ENCODE peak calls at places on chromosomes 4 and X, in four cellular contexts. I is caudate nucleus, Y is stomach, N is substantia nigra. Q is an unnamed sample.

GRCh38 chrX:132488092-132488749 is 617 bp downstream of the MBNL3 start:
- DNase-seq in Y (no peak), N (no peak), I (no peak), Q (no peak)

GRCh38 chrX:74613350-74614192 is 853 bp downstream of the RLIM start:
- DNase-seq in Y (peak; percentile 26), N (no peak), I (peak; percentile 12), Q (peak; percentile 19)

GRCh38 chrX:53317365-53318069 is 36.1 kb upstream of the IQSEC2 start:
- DNase-seq in Y (peak; percentile 76), N (peak; percentile 48), I (peak; percentile 60), Q (peak; percentile 71)

GRCh38 chrX:1170243-1170642 is 42.2 kb downstream of the CRLF2 start:
- DNase-seq in N (no peak), Y (no peak), I (no peak), Q (no peak)

GRCh38 chrX:73577368-73577767 is 14.4 kb downstream of the CHIC1 start:
- DNase-seq in I (no peak), N (no peak), Y (no peak), Q (peak; percentile 55)

GRCh38 chr4:10461091-10461849 is 4.0 kb upstream of the ZNF518B start:
- DNase-seq in Y (peak; percentile 62), I (no peak), N (no peak), Q (peak; percentile 77)

GRCh38 chr4:158025131-158025530 is 147.7 kb downstream of the GASK1B start:
- DNase-seq in N (no peak), Y (no peak), I (no peak), Q (no peak)

GRCh38 chr4:19429684-19430083 is 822.0 kb upstream of the SLIT2 start:
- DNase-seq in I (no peak), N (no peak), Y (no peak), Q (peak; percentile 59)

GRCh38 chrX:1419545-1420355 is 27.8 kb upstream of the SLC25A6 start:
- DNase-seq in I (no peak), N (no peak), Y (no peak), Q (no peak)

GRCh38 chr4:167831853-167832252 is 260.5 kb upstream of the ANXA10 start:
- DNase-seq in I (no peak), N (no peak), Y (no peak), Q (no peak)

GRCh38 chr4:141569141-141569540 is 67.2 kb upstream of the IL15 start:
- DNase-seq in Y (no peak), I (no peak), N (no peak), Q (no peak)

GRCh38 chr4:37999000-37999745 is 39.0 kb downstream of the PTTG2 start:
- DNase-seq in Y (no peak), N (no peak), I (no peak), Q (no peak)

GRCh38 chr4:140756292-140757219 is at the start of gene TBC1D9:
- DNase-seq in N (peak; percentile 45), Y (peak; percentile 79), I (peak; percentile 61), Q (peak; percentile 97)

GRCh38 chr4:54930226-54930625 is 195.2 kb downstream of the KDR start:
- DNase-seq in N (no peak), I (no peak), Y (no peak), Q (no peak)

GRCh38 chrX:115632455-115632854 is 71.5 kb downstream of the PLS3 start:
- DNase-seq in N (no peak), I (no peak), Y (no peak), Q (no peak)

GRCh38 chrX:54824195-54824594 is 16.6 kb downstream of the MAGED2 start:
- DNase-seq in I (no peak), N (no peak), Y (no peak), Q (no peak)

GRCh38 chr4:112511294-112512118 is 4.5 kb downstream of the NEUROG2 start:
- DNase-seq in N (no peak), I (no peak), Y (no peak), Q (peak; percentile 70)

GRCh38 chr4:173235050-173235449 is 66.4 kb downstream of the GALNT7 start:
- DNase-seq in N (no peak), I (no peak), Y (no peak), Q (no peak)

GRCh38 chr4:87819281-87819919 is 13.4 kb upstream of the MEPE start:
- DNase-seq in Y (no peak), I (no peak), N (no peak), Q (peak; percentile 24)

GRCh38 chr4:139918591-139918990 is 235.4 kb downstream of the MAML3 start:
- DNase-seq in Y (no peak), N (no peak), I (no peak), Q (no peak)

GRCh38 chrX:47380268-47380667 is 9.9 kb downstream of the ZNF157 start:
- DNase-seq in Y (peak; percentile 29), N (no peak), I (no peak), Q (no peak)

GRCh38 chr4:8451440-8452182 is 11.0 kb downstream of the TRMT44 start:
- DNase-seq in N (no peak), I (no peak), Y (peak; percentile 65), Q (no peak)
- H3K27ac ChIP-seq in N (no peak overlapping the region), I (peak overlapping the region; percentile 18), Y (peak overlapping the region; percentile 77), Q (no peak overlapping the region)

GRCh38 chrX:20680998-20681397 is 414.3 kb upstream of the RPS6KA3 start:
- DNase-seq in N (no peak), I (no peak), Y (no peak), Q (no peak)
- H3K27ac ChIP-seq in N (no peak overlapping the region), I (no peak overlapping the region), Y (no peak overlapping the region), Q (no peak overlapping the region)

GRCh38 chrX:40088299-40088625 is 9.5 kb downstream of the BCOR start:
- DNase-seq in I (no peak), N (no peak), Y (no peak), Q (peak; percentile 69)
- H3K27ac ChIP-seq in I (no peak overlapping the region), N (no peak overlapping the region), Y (peak overlapping the region; percentile 39), Q (no peak overlapping the region)

GRCh38 chrX:39176105-39176504 is 374.8 kb downstream of the MID1IP1 start:
- DNase-seq in Y (no peak), I (no peak), N (no peak), Q (peak; percentile 19)
- H3K27ac ChIP-seq in Y (no peak overlapping the region), I (no peak overlapping the region), N (no peak overlapping the region), Q (no peak overlapping the region)